ENCODE peak calls at places on chromosomes 5 and 9, in seven cellular contexts. Q, O, K, H, L, U and I are unnamed samples.

GRCh38 chr5:61881821-61882220 is 424.2 kb upstream of the KIF2A start:
- DNase-seq in Q (no peak), O (no peak), K (no peak), H (no peak), L (no peak), U (no peak), I (no peak)

GRCh38 chr9:131781069-131781468 is 41.2 kb upstream of the RAPGEF1 start:
- DNase-seq in Q (no peak), O (no peak), K (peak), H (no peak), L (no peak), U (no peak), I (no peak)

GRCh38 chr9:85158512-85158911 is 489.0 kb downstream of the NTRK2 start:
- DNase-seq in Q (no peak), O (no peak), K (no peak), H (no peak), L (no peak), U (no peak), I (no peak)

GRCh38 chr9:93261735-93262523 is 78.0 kb downstream of the WNK2 start:
- DNase-seq in Q (peak), O (no peak), K (no peak), H (peak), L (peak), U (no peak), I (peak)

GRCh38 chr5:14114615-14115251 is 28.4 kb upstream of the TRIO start:
- DNase-seq in Q (no peak), O (no peak), K (no peak), H (no peak), L (no peak), U (no peak), I (no peak)

GRCh38 chr9:109568089-109568488 is 70.0 kb upstream of the PTPN3 start:
- DNase-seq in Q (no peak), O (no peak), K (no peak), H (no peak), L (no peak), U (no peak), I (no peak)

GRCh38 chr5:96973561-96974401 is 37.9 kb downstream of the LNPEP start:
- DNase-seq in Q (no peak), O (no peak), K (no peak), H (no peak), L (no peak), U (no peak), I (no peak)

GRCh38 chr5:107388111-107388861 is 282.5 kb downstream of the EFNA5 start:
- DNase-seq in Q (no peak), O (no peak), K (no peak), H (no peak), L (no peak), U (peak), I (no peak)

GRCh38 chr5:65624025-65624569 is at the start of gene TRIM23:
- DNase-seq in Q (peak), O (peak), K (peak), H (peak), L (peak), U (peak), I (peak)

GRCh38 chr9:133122167-133122550 is 1.1 kb upstream of the RALGDS start:
- DNase-seq in Q (no peak), O (no peak), K (no peak), H (no peak), L (no peak), U (no peak), I (no peak)
- H3K27ac ChIP-seq in Q (peak), O (peak), K (peak), H (peak), L (peak), U (no peak), I (peak)

GRCh38 chr5:179273441-179274145 is 71.7 kb downstream of the ADAMTS2 start:
- DNase-seq in Q (no peak), O (no peak), K (no peak), H (no peak), L (peak), U (no peak), I (no peak)
- H3K27ac ChIP-seq in Q (peak), O (no peak), K (no peak), H (no peak), L (peak), U (no peak), I (no peak)

GRCh38 chr5:179166171-179166885 is 106.2 kb downstream of the ZNF354C start:
- DNase-seq in Q (no peak), O (no peak), K (no peak), H (no peak), L (peak), U (no peak), I (no peak)

GRCh38 chr5:179167871-179168451 is 107.8 kb downstream of the ZNF354C start:
- DNase-seq in Q (no peak), O (no peak), K (no peak), H (no peak), L (peak), U (no peak), I (no peak)

GRCh38 chr5:179166886-179167841 is 107.0 kb downstream of the ZNF354C start:
- DNase-seq in Q (no peak), O (peak), K (no peak), H (peak), L (peak), U (peak), I (peak)

GRCh38 chr5:179170606-179171005 is 110.4 kb downstream of the ZNF354C start:
- DNase-seq in Q (no peak), O (no peak), K (no peak), H (no peak), L (peak), U (no peak), I (no peak)

GRCh38 chr5:179168636-179169035 is 108.5 kb downstream of the ZNF354C start:
- DNase-seq in Q (no peak), O (no peak), K (no peak), H (no peak), L (peak), U (no peak), I (no peak)
- H3K27ac ChIP-seq in Q (no peak), O (no peak), K (no peak), H (no peak), L (no peak), U (no peak), I (no peak)

GRCh38 chr9:120936764-120937122 is 10.1 kb upstream of the TRAF1 start:
- DNase-seq in Q (no peak), O (no peak), K (no peak), H (no peak), L (no peak), U (no peak), I (no peak)

GRCh38 chr9:120936011-120936763 is 9.6 kb upstream of the TRAF1 start:
- DNase-seq in Q (peak), O (peak), K (peak), H (peak), L (peak), U (peak), I (peak)

GRCh38 chr9:120934271-120934670 is 7.7 kb upstream of the TRAF1 start:
- DNase-seq in Q (no peak), O (no peak), K (no peak), H (no peak), L (no peak), U (no peak), I (no peak)

GRCh38 chr9:120937127-120937526 is 10.5 kb upstream of the TRAF1 start:
- DNase-seq in Q (peak), O (no peak), K (no peak), H (no peak), L (no peak), U (no peak), I (peak)

GRCh38 chr9:120935383-120935857 is 8.8 kb upstream of the TRAF1 start:
- DNase-seq in Q (peak), O (peak), K (peak), H (peak), L (peak), U (peak), I (peak)
- H3K27ac ChIP-seq in Q (peak), O (no peak), K (peak), H (peak), L (peak), U (peak), I (peak)

GRCh38 chr5:116428966-116429365 is 145.7 kb downstream of the SEMA6A start:
- DNase-seq in Q (no peak), O (no peak), K (no peak), H (no peak), L (no peak), U (no peak), I (no peak)
- H3K27ac ChIP-seq in Q (no peak), O (no peak), K (no peak), H (no peak), L (no peak), U (no peak), I (no peak)

DNA sequence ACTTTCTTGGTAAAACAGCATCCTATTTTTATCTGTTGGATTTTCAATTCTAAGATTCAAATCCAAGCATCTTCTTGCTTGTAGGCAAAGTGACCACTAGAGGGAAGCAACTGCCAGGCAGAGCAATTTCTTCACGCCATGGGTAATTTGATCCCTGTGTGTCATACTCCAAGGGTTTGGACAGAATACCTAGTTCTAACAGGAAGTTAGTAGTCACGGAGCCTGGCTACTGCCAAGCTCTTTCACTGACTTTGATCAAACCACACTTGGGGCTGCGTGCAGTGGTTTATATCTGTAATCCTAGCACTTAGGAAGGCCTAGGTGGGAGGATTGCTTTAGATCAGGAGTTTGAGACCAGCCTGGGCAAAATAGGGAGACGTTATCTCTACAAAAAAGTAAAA is 473.6 kb upstream of the TNC start:
- DNase-seq in Q (peak), O (peak), K (peak), H (peak), L (peak), U (peak), I (peak)
- H3K27ac ChIP-seq in Q (peak), O (no peak), K (no peak), H (peak), L (peak), U (peak), I (no peak)

GRCh38 chr5:168531191-168531590 is 2.1 kb downstream of the FBLL1 start:
- DNase-seq in Q (no peak), O (no peak), K (no peak), H (no peak), L (no peak), U (no peak), I (no peak)
- H3K27ac ChIP-seq in Q (no peak), O (no peak), K (no peak), H (no peak), L (no peak), U (no peak), I (no peak)

GRCh38 chr9:127114606-127115005 is 7.8 kb downstream of the ANGPTL2 start:
- DNase-seq in Q (no peak), O (no peak), K (no peak), H (no peak), L (no peak), U (no peak), I (no peak)

GRCh38 chr9:127113540-127113928 is 8.9 kb downstream of the ANGPTL2 start:
- DNase-seq in Q (no peak), O (no peak), K (no peak), H (no peak), L (no peak), U (no peak), I (no peak)

GRCh38 chr9:127116088-127116726 is 6.2 kb downstream of the ANGPTL2 start:
- DNase-seq in Q (no peak), O (no peak), K (no peak), H (no peak), L (no peak), U (no peak), I (no peak)

GRCh38 chr9:127112056-127112455 is 10.4 kb downstream of the ANGPTL2 start:
- DNase-seq in Q (no peak), O (peak), K (no peak), H (no peak), L (peak), U (no peak), I (no peak)

GRCh38 chr9:127112683-127113539 is 9.5 kb downstream of the ANGPTL2 start:
- DNase-seq in Q (no peak), O (no peak), K (no peak), H (no peak), L (peak), U (no peak), I (no peak)
- H3K27ac ChIP-seq in Q (no peak), O (no peak), K (no peak), H (peak), L (no peak), U (no peak), I (no peak)

DNA sequence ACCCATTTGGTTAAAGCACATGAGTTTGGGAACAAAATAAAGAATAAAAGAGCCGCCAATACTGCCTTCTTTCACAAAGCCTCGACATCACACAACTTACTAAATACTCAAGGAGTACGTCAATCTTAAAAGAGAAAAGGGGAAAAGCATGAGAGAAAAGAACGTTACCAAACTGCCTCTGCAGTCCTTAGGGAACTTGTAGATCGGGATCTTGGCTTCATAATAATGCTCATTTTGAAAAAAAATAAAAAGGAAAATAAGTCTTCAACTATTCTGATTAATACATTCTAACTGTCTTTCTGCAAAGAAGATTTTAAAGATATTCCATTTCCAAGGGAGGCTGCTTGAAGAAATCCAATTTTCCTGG is 618.4 kb downstream of the PDE4D start:
- DNase-seq in Q (no peak), O (no peak), K (no peak), H (no peak), L (no peak), U (no peak), I (no peak)
- H3K27ac ChIP-seq in Q (peak), O (no peak), K (no peak), H (peak), L (peak), U (no peak), I (no peak)

GRCh38 chr9:137307255-137308101 is 5.4 kb upstream of the NRARP start:
- DNase-seq in Q (no peak), O (no peak), K (no peak), H (peak), L (peak), U (no peak), I (no peak)

GRCh38 chr9:137308102-137308619 is 6.1 kb upstream of the NRARP start:
- DNase-seq in Q (no peak), O (peak), K (no peak), H (peak), L (no peak), U (no peak), I (no peak)

GRCh38 chr9:137311171-137311970 is 9.3 kb upstream of the NRARP start:
- DNase-seq in Q (no peak), O (peak), K (no peak), H (peak), L (peak), U (no peak), I (no peak)

GRCh38 chr9:137310190-137311052 is 8.3 kb upstream of the NRARP start:
- DNase-seq in Q (no peak), O (no peak), K (no peak), H (peak), L (peak), U (no peak), I (no peak)

GRCh38 chr9:137309368-137310189 is 7.5 kb upstream of the NRARP start:
- DNase-seq in Q (no peak), O (no peak), K (no peak), H (no peak), L (peak), U (no peak), I (no peak)
- H3K27ac ChIP-seq in Q (no peak), O (no peak), K (no peak), H (no peak), L (no peak), U (no peak), I (no peak)